ENCODE peak calls at places on chromosomes 3 and 15, in four cellular contexts. R is D721Med, G is neural crest cell, Y is HCT116. P is an unnamed sample.

GRCh38 chr15:81945014-81945615 is 100.7 kb downstream of the MEX3B start:
- DNase-seq in R (no peak), G (no peak), Y (no peak), P (no peak)

GRCh38 chr3:170762081-170762480 is 107.9 kb downstream of the RPL22L1 start:
- DNase-seq in R (no peak), G (no peak), Y (no peak), P (no peak)

GRCh38 chr15:50425219-50425618 is 1.0 kb downstream of the USP8 start:
- DNase-seq in R (no peak), G (no peak), Y (no peak), P (no peak)

GRCh38 chr15:31303434-31304073 is 23.1 kb upstream of the KLF13 start:
- DNase-seq in R (no peak), G (no peak), Y (no peak), P (no peak)

GRCh38 chr15:92069308-92070244 is 216.1 kb downstream of the SLCO3A1 start:
- DNase-seq in R (no peak), G (no peak), Y (peak; percentile 39), P (no peak)

GRCh38 chr3:15050405-15051092 is 14.6 kb downstream of the MRPS25 start:
- DNase-seq in R (no peak), G (no peak), Y (no peak), P (no peak)

GRCh38 chr3:195095035-195095703 is 175.8 kb downstream of the XXYLT1 start:
- DNase-seq in R (no peak), G (no peak), Y (no peak), P (no peak)

GRCh38 chr3:169508426-169508825 is 155.1 kb downstream of the MECOM start:
- DNase-seq in R (no peak), G (no peak), Y (no peak), P (no peak)

GRCh38 chr15:26235864-26236263 is 372.7 kb upstream of the ATP10A start:
- DNase-seq in R (no peak), G (no peak), Y (no peak), P (no peak)

GRCh38 chr3:134302674-134303073 is 52.0 kb upstream of the RYK start:
- DNase-seq in R (no peak), G (no peak), Y (no peak), P (no peak)

GRCh38 chr3:187858086-187858485 is 112.8 kb upstream of the BCL6 start:
- DNase-seq in R (no peak), G (no peak), Y (no peak), P (no peak)

GRCh38 chr3:56989434-56990294 is 70.8 kb upstream of the SPATA12 start:
- DNase-seq in R (no peak), G (no peak), Y (no peak), P (no peak)

GRCh38 chr15:56916825-56917477 is 1.5 kb upstream of the TCF12 start:
- DNase-seq in R (no peak), G (no peak), Y (no peak), P (no peak)

GRCh38 chr3:4750306-4751056 is 228.8 kb upstream of the BHLHE40 start:
- DNase-seq in R (no peak), G (no peak), Y (no peak), P (no peak)

GRCh38 chr15:97688177-97688576 is 272.3 kb upstream of the ARRDC4 start:
- DNase-seq in R (no peak), G (no peak), Y (no peak), P (no peak)

GRCh38 chr3:23805228-23805880 is 401 bp upstream of the UBE2E1 start:
- DNase-seq in R (no peak), G (no peak), Y (no peak), P (no peak)

GRCh38 chr15:98714906-98715305 is 66.6 kb downstream of the IGF1R start:
- DNase-seq in R (no peak), G (no peak), Y (no peak), P (no peak)

GRCh38 chr3:46946416-46946815 is 30.1 kb downstream of the CCDC12 start:
- DNase-seq in R (no peak), G (no peak), Y (no peak), P (no peak)

GRCh38 chr3:7382293-7383033 is 521.5 kb downstream of the GRM7 start:
- DNase-seq in R (no peak), G (no peak), Y (no peak), P (no peak)

GRCh38 chr3:192892981-192893827 is 24.5 kb downstream of the MB21D2 start:
- DNase-seq in R (no peak), G (no peak), Y (peak; percentile 84), P (no peak)

GRCh38 chr3:123485551-123485950 is 36.7 kb upstream of the ADCY5 start:
- DNase-seq in R (no peak), G (no peak), Y (no peak), P (no peak)

GRCh38 chr3:11954312-11954934 is 49.8 kb upstream of the SYN2 start:
- DNase-seq in R (no peak), G (no peak), Y (no peak), P (no peak)

GRCh38 chr3:73446467-73447110 is 178.2 kb downstream of the PDZRN3 start:
- DNase-seq in R (no peak), G (no peak), Y (no peak), P (no peak)

GRCh38 chr15:71841563-71841962 is 31.2 kb downstream of the NR2E3 start:
- DNase-seq in R (no peak), G (no peak), Y (no peak), P (no peak)

GRCh38 chr3:24018784-24019570 is 73.9 kb downstream of the NR1D2 start:
- DNase-seq in R (no peak), G (no peak), Y (no peak), P (no peak)

GRCh38 chr3:197427013-197427412 is 128.6 kb upstream of the DLG1 start:
- DNase-seq in R (peak; percentile 41), G (no peak), Y (no peak), P (no peak)

GRCh38 chr15:77702211-77702957 is 69.7 kb upstream of the LINGO1 start:
- DNase-seq in R (no peak), G (peak; percentile 29), Y (no peak), P (peak; percentile 51)

GRCh38 chr3:99023590-99024192 is 122.2 kb upstream of the DCBLD2 start:
- DNase-seq in R (no peak), G (no peak), Y (peak; percentile 22), P (peak; percentile 14)

GRCh38 chr3:5160926-5161858 is 26.3 kb upstream of the EDEM1 start:
- DNase-seq in R (no peak), G (no peak), Y (peak; percentile 1), P (no peak)

GRCh38 chr3:98791341-98792325 is 28.5 kb downstream of the ST3GAL6 start:
- DNase-seq in R (no peak), G (no peak), Y (no peak), P (no peak)

GRCh38 chr3:53938645-53939044 is 47.0 kb upstream of the SELENOK start:
- DNase-seq in R (no peak), G (peak; percentile 47), Y (peak; percentile 23), P (peak; percentile 65)

GRCh38 chr15:59549339-59549807 is 62.2 kb upstream of the GCNT3 start:
- DNase-seq in R (no peak), G (no peak), Y (no peak), P (no peak)

GRCh38 chr15:80168421-80168820 is 15.6 kb downstream of the FAH start:
- DNase-seq in R (no peak), G (no peak), Y (no peak), P (no peak)

GRCh38 chr15:59892995-59893394 is 111.1 kb upstream of the FOXB1 start:
- DNase-seq in R (no peak), G (peak; percentile 3), Y (no peak), P (peak; percentile 29)

GRCh38 chr3:42979044-42979962 is at the start of gene GASK1A:
- DNase-seq in R (no peak), G (peak; percentile 40), Y (no peak), P (peak; percentile 39)

GRCh38 chr3:180017846-180018245 is 18.9 kb downstream of the PEX5L start:
- DNase-seq in R (no peak), G (no peak), Y (no peak), P (no peak)

DNA sequence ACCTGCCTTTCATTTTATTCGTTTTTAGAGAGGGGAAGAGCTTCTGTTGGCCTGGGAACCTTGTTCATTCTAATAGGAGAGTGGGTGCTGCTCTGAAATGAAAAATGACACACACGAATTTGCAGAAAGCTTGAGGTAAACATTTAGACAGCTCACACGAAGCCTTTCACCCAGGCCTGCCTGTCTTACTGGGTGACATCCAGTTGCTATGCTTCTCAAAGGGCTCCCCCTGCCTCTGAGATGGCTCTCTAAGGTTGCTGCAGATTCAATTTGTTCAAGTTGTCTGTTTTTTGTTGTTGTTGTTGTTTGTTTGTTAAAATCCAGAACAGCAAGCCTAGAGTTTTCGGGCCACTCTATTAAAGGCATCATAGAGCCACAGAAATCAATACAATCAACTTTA is 18.1 kb downstream of the PEX5L start:
- DNase-seq in R (no peak), G (no peak), Y (no peak), P (no peak)
- TF ChIP-seq CTCF in R (peak; percentile 32), G (no peak), Y (no peak), P (peak; percentile 7)

DNA sequence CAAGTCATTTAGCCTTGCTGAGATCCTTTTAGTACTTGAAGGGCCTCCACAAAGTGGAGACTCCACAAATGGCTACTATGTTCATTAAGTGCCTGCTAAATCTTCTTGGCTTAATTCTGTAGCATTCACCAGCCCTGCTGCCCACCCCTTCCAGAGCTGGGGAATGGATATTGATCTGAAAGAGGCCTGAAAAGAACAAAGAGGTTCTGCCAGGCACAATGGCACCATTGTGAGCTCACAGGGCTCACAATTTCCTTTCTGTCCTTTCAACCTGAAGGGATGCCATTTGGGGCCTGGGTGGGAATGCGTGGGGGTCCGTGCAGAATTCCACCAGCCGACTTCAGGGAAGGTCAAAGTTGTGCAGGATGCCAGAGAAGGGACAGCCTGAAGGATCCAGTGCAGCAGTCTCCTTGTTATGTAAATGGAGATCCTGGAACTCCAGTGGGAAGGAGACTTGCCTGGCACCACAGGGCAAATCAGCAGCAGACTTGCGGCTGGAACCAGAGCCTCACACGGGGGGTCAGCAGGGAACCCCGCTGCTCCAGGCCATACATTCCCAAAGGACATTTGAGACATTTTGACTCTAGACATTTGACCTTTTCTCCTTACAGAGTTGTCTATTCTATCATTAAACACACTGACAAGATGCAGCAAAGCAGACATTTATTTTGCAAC is 21.6 kb upstream of the MORF4L1 start:
- DNase-seq in R (no peak), G (peak; percentile 31), Y (no peak), P (no peak)
- TF ChIP-seq CTCF in R (no peak), G (no peak), Y (no peak), P (no peak)

GRCh38 chr15:51759557-51760070 is 8.2 kb downstream of the TMOD2 start:
- DNase-seq in R (no peak), G (no peak), Y (no peak), P (no peak)
- TF ChIP-seq CTCF in R (no peak), G (no peak), Y (peak; percentile 40), P (peak; percentile 2)

GRCh38 chr3:25782938-25783660 is at the start of gene NGLY1:
- DNase-seq in R (peak; percentile 64), G (peak; percentile 73), Y (peak; percentile 51), P (peak; percentile 89)
- TF ChIP-seq CTCF in R (no peak), G (peak; percentile 40), Y (no peak), P (no peak)

GRCh38 chr3:63960048-63960711 is 48.0 kb upstream of the SCAANT1 start:
- DNase-seq in R (no peak), G (no peak), Y (peak; percentile 4), P (peak; percentile 54)
- TF ChIP-seq CTCF in R (no peak), G (no peak), Y (no peak), P (no peak)